ENCODE peak calls at places on chromosomes 2 and 18, in nine cellular contexts. U, A, E, F, G, T, C, L and W are unnamed samples.

GRCh38 chr18:25370391-25370790 is 18.4 kb upstream of the ZNF521 start:
- DNase-seq in U (no peak), A (no peak), E (no peak), F (no peak), G (no peak), T (no peak), C (no peak), L (no peak), W (no peak)

GRCh38 chr18:3710712-3711269 is 260.8 kb downstream of the TGIF1 start:
- DNase-seq in U (peak; percentile 86), A (no peak), E (no peak), F (no peak), G (no peak), T (no peak), C (no peak), L (no peak), W (no peak)

GRCh38 chr2:109371481-109372170 is 242.1 kb downstream of the SEPTIN10 start:
- DNase-seq in U (no peak), A (no peak), E (no peak), F (no peak), G (no peak), T (peak; percentile 58), C (no peak), L (no peak), W (no peak)

GRCh38 chr2:159157361-159158045 is 129.0 kb downstream of the WDSUB1 start:
- DNase-seq in U (no peak), A (no peak), E (no peak), F (no peak), G (peak; percentile 37), T (no peak), C (no peak), L (no peak), W (no peak)

GRCh38 chr18:55275042-55275897 is 312.7 kb downstream of the TCF4 start:
- DNase-seq in U (no peak), A (no peak), E (no peak), F (no peak), G (peak; percentile 78), T (no peak), C (no peak), L (peak; percentile 83), W (peak; percentile 75)

GRCh38 chr2:225895126-225895525 is 495.6 kb downstream of the NYAP2 start:
- DNase-seq in U (no peak), A (no peak), E (no peak), F (no peak), G (peak; percentile 2), T (no peak), C (no peak), L (no peak), W (peak; percentile 6)

GRCh38 chr18:7038330-7038846 is 79.2 kb downstream of the LAMA1 start:
- DNase-seq in U (peak; percentile 56), A (peak; percentile 80), E (no peak), F (peak; percentile 42), G (peak; percentile 98), T (peak; percentile 87), C (no peak), L (peak; percentile 89), W (peak; percentile 99)

GRCh38 chr2:222518570-222519381 is 94.4 kb downstream of the SGPP2 start:
- DNase-seq in U (peak; percentile 67), A (no peak), E (no peak), F (no peak), G (peak; percentile 26), T (no peak), C (no peak), L (peak; percentile 51), W (peak; percentile 25)

GRCh38 chr18:12403601-12404506 is 3.9 kb upstream of the PRELID3A start:
- DNase-seq in U (no peak), A (no peak), E (no peak), F (no peak), G (peak; percentile 88), T (no peak), C (no peak), L (peak; percentile 82), W (peak; percentile 82)

GRCh38 chr18:54181856-54182612 is 42.4 kb downstream of the MBD2 start:
- DNase-seq in U (no peak), A (no peak), E (no peak), F (no peak), G (peak; percentile 19), T (no peak), C (no peak), L (no peak), W (no peak)

GRCh38 chr2:128641421-128642095 is 322.9 kb upstream of the HS6ST1 start:
- DNase-seq in U (no peak), A (no peak), E (no peak), F (no peak), G (no peak), T (peak; percentile 46), C (no peak), L (no peak), W (no peak)

GRCh38 chr18:26919656-26920055 is 54.1 kb upstream of the AQP4 start:
- DNase-seq in U (no peak), A (no peak), E (no peak), F (no peak), G (no peak), T (no peak), C (no peak), L (no peak), W (no peak)

GRCh38 chr18:3251963-3252277 is 4.3 kb downstream of the MYL12A start:
- DNase-seq in U (no peak), A (no peak), E (no peak), F (no peak), G (no peak), T (no peak), C (no peak), L (no peak), W (no peak)

GRCh38 chr2:33069894-33070651 is 123.3 kb downstream of the LTBP1 start:
- DNase-seq in U (no peak), A (no peak), E (no peak), F (no peak), G (peak; percentile 94), T (peak; percentile 91), C (no peak), L (peak; percentile 95), W (peak; percentile 98)

GRCh38 chr18:832085-832681 is 20.1 kb upstream of the YES1 start:
- DNase-seq in U (peak; percentile 74), A (peak; percentile 5), E (no peak), F (peak; percentile 23), G (peak; percentile 21), T (no peak), C (no peak), L (no peak), W (no peak)

GRCh38 chr2:210863283-210863682 is 306.9 kb downstream of the CPS1 start:
- DNase-seq in U (no peak), A (no peak), E (no peak), F (no peak), G (no peak), T (no peak), C (no peak), L (no peak), W (no peak)

GRCh38 chr2:1758774-1759610 is 14.7 kb upstream of the PXDN start:
- DNase-seq in U (no peak), A (no peak), E (no peak), F (no peak), G (no peak), T (no peak), C (no peak), L (no peak), W (no peak)

GRCh38 chr2:27264253-27264752 is 1.5 kb upstream of the SLC30A3 start:
- DNase-seq in U (no peak), A (no peak), E (no peak), F (peak; percentile 40), G (no peak), T (no peak), C (no peak), L (no peak), W (no peak)

GRCh38 chr18:74496508-74497307 is 545 bp downstream of the CNDP2 start:
- DNase-seq in U (peak; percentile 83), A (no peak), E (no peak), F (peak; percentile 27), G (peak; percentile 57), T (no peak), C (no peak), L (peak; percentile 64), W (peak; percentile 31)

GRCh38 chr18:47285456-47285855 is 34.0 kb upstream of the SKOR2 start:
- DNase-seq in U (no peak), A (no peak), E (no peak), F (no peak), G (no peak), T (no peak), C (no peak), L (no peak), W (no peak)

GRCh38 chr18:26549486-26550435 is 1.4 kb upstream of the KCTD1 start:
- DNase-seq in U (peak; percentile 83), A (peak; percentile 37), E (no peak), F (peak; percentile 72), G (peak; percentile 71), T (peak; percentile 87), C (no peak), L (peak; percentile 62), W (peak; percentile 25)

GRCh38 chr2:209773377-209773776 is 1.7 kb downstream of the UNC80 start:
- DNase-seq in U (no peak), A (peak; percentile 81), E (no peak), F (peak; percentile 37), G (no peak), T (no peak), C (no peak), L (no peak), W (no peak)

GRCh38 chr2:239129147-239129896 is 271.5 kb downstream of the HDAC4 start:
- DNase-seq in U (no peak), A (no peak), E (no peak), F (no peak), G (no peak), T (no peak), C (no peak), L (no peak), W (no peak)

GRCh38 chr2:47560107-47560819 is 157.3 kb downstream of the MSH2 start:
- DNase-seq in U (no peak), A (no peak), E (no peak), F (no peak), G (no peak), T (peak; percentile 41), C (no peak), L (no peak), W (no peak)